ENCODE peak calls at places on chromosomes 4 and X, in four cellular contexts. C is HepG2, Z is K562, I is GM12878. F is an unnamed sample.
A peak's percentile ranks its signal among the peaks of the same experiment; 100 is the strongest.

GRCh38 chr4:185730849-185731608 is 81.0 kb downstream of the SORBS2 start:
- DNase-seq in Z (no peak), I (no peak), C (no peak), F (no peak)

GRCh38 chr4:38902695-38903094 is 35.1 kb downstream of the FAM114A1 start:
- DNase-seq in Z (peak; percentile 18), I (no peak), C (peak; percentile 27), F (peak; percentile 13)

GRCh38 chr4:26741491-26741871 is 119.2 kb upstream of the STIM2 start:
- DNase-seq in C (no peak), I (no peak), Z (no peak), F (no peak)

GRCh38 chr4:174107749-174108354 is 175.6 kb downstream of the FBXO8 start:
- DNase-seq in Z (no peak), I (no peak), C (no peak), F (no peak)

GRCh38 chrX:152907084-152907651 is 9.3 kb downstream of the ZNF185 start:
- DNase-seq in Z (peak; percentile 48), I (no peak), C (no peak), F (no peak)

GRCh38 chr4:91653067-91653466 is 650.7 kb upstream of the GRID2 start:
- DNase-seq in C (no peak), Z (no peak), I (no peak), F (no peak)

GRCh38 chrX:8404443-8404842 is 60.2 kb upstream of the VCX3B start:
- DNase-seq in C (no peak), Z (no peak), I (no peak), F (no peak)

GRCh38 chrX:107542500-107542899 is 85.8 kb upstream of the PRPS1 start:
- DNase-seq in I (no peak), C (peak; percentile 34), Z (no peak), F (no peak)

GRCh38 chrX:110414273-110414672 is 55.6 kb downstream of the RTL9 start:
- DNase-seq in Z (no peak), I (no peak), C (no peak), F (no peak)

GRCh38 chr4:8882239-8882638 is 10.6 kb upstream of the HMX1 start:
- DNase-seq in C (no peak), Z (no peak), I (no peak), F (no peak)

GRCh38 chr4:137417676-137418075 is 114.6 kb downstream of the PCDH18 start:
- DNase-seq in C (no peak), Z (no peak), I (no peak), F (no peak)

GRCh38 chrX:8730812-8731578 is 942 bp downstream of the ANOS1 start:
- DNase-seq in Z (no peak), I (no peak), C (no peak), F (no peak)

GRCh38 chrX:69063486-69063885 is 101.8 kb downstream of the PJA1 start:
- DNase-seq in C (no peak), I (no peak), Z (no peak), F (no peak)

GRCh38 chrX:69065451-69065850 is 99.8 kb downstream of the PJA1 start:
- DNase-seq in Z (no peak), C (no peak), I (no peak), F (no peak)

GRCh38 chrX:69066021-69066757 is 99.1 kb downstream of the PJA1 start:
- DNase-seq in I (no peak), C (no peak), Z (no peak), F (no peak)

GRCh38 chrX:69062493-69062892 is 102.8 kb downstream of the PJA1 start:
- DNase-seq in C (no peak), I (no peak), Z (no peak), F (no peak)

DNA sequence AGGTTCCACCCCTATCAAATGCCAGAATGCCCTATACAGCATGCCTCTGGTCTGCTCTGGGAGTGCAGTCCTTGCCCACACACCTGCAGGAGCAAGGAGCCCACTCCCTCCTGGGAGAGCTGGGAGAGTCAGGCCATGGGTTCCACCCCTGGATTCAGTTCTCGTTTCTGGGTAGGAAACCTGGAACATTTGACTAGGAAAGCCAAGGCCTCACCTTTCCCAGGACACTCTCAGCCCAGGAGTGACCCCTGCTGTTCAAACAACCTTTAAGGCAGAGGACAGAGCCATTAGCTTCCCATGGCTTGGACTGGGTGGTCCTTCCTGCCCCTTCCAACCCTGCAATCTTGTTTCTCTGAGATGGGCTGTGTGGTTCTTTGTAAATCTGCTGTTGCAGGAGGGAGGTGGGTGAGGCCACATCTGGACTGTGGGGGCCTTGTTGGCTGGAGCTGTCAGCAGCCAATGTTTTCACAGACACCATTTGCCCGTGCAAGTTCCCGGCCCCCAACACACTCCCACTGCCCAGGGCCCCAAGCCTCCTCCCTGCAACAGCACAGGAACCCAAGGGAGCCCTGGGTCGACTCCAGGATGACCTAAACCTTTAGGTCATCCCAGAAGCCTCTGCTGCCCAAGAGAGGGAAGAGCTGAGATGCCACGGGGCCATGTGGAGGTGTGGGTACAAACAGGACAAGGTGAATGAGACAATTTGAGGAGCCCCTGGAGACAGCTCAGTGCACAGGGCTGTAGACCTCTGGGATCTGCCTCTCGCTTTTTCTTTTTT is 104.4 kb downstream of the PJA1 start:
- DNase-seq in Z (no peak), C (peak; percentile 21), I (no peak), F (peak; percentile 23)
- TF ChIP-seq POLR2AphosphoS2 in Z (no peak), C (no peak), I (no peak), F (no peak)

DNA sequence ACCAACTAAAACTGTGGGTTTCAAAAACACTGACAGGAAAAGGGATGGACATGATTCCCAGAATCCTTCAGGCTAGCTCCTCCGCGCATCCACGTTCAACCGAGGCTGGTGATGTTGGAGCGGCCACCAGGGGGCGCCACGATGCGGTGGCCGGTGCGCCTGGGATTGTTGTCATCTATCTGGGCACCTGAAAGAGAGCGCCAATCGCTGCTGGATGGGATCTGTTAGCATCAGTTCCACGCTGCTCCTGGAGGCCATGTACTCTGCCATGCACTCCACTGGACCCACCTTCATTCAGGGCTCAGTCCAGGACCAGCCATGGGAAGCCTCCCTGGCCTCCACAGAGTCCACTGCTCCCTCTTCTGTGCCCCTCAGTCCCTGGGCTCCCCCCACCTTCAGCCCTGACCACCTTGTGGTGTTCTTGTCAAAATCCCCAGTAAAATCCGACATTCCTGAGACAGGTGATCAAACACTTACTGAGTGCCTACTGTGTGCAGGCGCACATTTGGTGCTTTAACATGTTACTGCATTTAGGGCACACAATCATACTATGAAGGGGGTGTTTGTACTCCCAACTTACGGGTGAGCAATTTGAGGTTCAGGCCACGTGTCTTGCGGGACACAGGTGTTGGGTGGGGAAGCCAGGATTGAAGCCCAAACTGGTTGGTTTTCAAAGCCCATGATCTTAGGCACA is 71.1 kb downstream of the CRMP1 start:
- DNase-seq in C (no peak), Z (peak; percentile 66), I (no peak), F (peak; percentile 15)
- TF ChIP-seq JUNB in C (no peak), Z (no peak), I (no peak), F (no peak)

DNA sequence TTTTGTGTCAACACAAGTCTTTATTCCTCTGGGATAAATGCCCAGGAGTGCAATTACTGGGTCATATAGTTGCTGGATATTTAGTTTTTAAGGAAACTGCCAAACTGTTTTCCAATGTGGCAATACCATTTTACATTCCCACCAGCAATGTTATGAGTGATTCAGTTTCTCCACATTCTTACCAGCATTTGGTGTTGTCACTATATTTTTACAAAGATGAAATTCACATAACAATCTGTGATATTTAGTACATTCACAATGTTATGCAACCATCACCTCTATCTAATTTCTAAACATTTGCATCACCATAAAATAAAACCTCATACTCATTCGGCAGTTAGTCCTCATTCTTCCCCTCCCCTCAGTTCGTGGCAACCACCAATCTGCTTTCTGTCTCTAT is 75.0 kb downstream of the MAMLD1 start:
- DNase-seq in Z (no peak), I (no peak), C (no peak), F (no peak)
- TF ChIP-seq POLR2AphosphoS2 in Z (no peak), I (no peak), C (no peak), F (no peak)

GRCh38 chrX:3299626-3300025 is 46.8 kb downstream of the MXRA5 start:
- DNase-seq in C (no peak), Z (no peak), I (no peak), F (no peak)
- TF ChIP-seq JUNB in C (no peak), Z (no peak), I (no peak), F (no peak)

DNA sequence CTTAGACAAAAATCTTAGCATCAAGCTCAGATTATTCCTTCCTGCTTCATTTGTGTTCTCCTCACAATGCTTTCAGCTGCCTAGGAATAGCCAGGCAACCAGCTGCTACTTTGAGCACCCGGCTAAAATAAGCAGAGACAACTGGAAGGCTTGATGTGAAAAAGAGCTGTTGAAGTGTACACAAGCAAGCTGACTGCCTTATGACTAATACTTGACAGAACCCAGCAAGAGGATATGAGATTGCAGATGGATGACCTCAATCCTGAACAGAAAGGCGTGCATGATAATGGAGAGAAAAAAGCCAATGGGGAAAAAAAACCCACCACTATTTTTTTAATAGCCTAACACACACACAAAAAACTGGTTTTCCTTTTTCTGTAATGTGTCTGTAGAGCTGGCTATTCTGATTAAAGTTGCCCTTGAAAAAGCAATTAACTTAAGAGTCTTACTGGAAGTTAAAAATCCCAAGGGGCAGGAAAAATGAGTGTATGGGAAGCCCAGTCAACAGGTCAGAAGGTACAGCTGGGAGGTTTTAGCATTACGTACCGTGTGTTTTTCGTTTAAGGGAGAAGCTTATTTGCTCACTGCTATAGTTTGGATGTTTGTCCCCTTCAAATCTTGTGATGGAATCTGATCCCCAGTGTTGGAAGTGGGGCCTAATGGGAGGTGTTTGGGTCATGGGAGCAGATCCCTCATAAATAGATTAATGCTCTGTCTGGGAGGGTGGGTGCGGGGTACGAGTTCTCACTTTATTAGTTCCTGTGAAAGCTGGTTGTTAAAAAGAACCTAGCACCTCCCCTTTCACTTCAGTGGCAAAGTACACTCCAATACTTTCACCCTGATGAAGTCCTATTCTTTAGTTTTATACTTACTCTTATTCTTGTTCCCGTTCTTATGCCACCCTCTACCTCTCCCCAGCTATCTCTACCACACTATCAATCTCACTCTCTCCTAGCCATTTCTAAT is 37.1 kb upstream of the HERC6 start:
- DNase-seq in I (no peak), Z (no peak), C (peak; percentile 10), F (peak; percentile 41)
- TF ChIP-seq POLR2AphosphoS2 in I (no peak), Z (no peak), C (no peak), F (no peak)

GRCh38 chr4:184167576-184167975 is 50.1 kb downstream of the ENPP6 start:
- DNase-seq in Z (no peak), C (no peak), I (no peak), F (no peak)

GRCh38 chr4:184169225-184169867 is 48.3 kb downstream of the ENPP6 start:
- DNase-seq in C (no peak), I (no peak), Z (no peak), F (no peak)

GRCh38 chr4:184170996-184171395 is 46.7 kb downstream of the ENPP6 start:
- DNase-seq in I (no peak), Z (no peak), C (no peak), F (no peak)

GRCh38 chr4:184166736-184167135 is 50.9 kb downstream of the ENPP6 start:
- DNase-seq in C (no peak), I (no peak), Z (no peak), F (no peak)

GRCh38 chr4:184168406-184169019 is 49.2 kb downstream of the ENPP6 start:
- DNase-seq in I (no peak), C (peak; percentile 26), Z (peak; percentile 79), F (peak; percentile 46)
- TF ChIP-seq JUNB in I (no peak), C (no peak), Z (no peak), F (no peak)

GRCh38 chr4:48913346-48913745 is 6.8 kb upstream of the OCIAD2 start:
- DNase-seq in Z (no peak), I (no peak), C (no peak), F (peak; percentile 19)
- TF ChIP-seq POLR2AphosphoS2 in Z (no peak), I (no peak), C (no peak), F (no peak)